ENCODE peak calls at places on chromosomes 7 and 10, in five cellular contexts. V is IMR-90, C is stomach, I is left ventricle myocardium inferior, Y is progenitor cell of endocrine pancreas. L is an unnamed sample.

GRCh38 chr7:7529328-7529727 is 6.3 kb downstream of the COL28A1 start:
- DNase-seq in V (no peak), C (no peak), I (no peak), Y (no peak), L (no peak)

GRCh38 chr10:3538850-3539531 is 246.0 kb downstream of the KLF6 start:
- DNase-seq in V (peak; percentile 97), C (peak; percentile 34), I (no peak), Y (no peak), L (no peak)

GRCh38 chr7:83105948-83106347 is 56.7 kb downstream of the PCLO start:
- DNase-seq in V (no peak), C (no peak), I (no peak), Y (no peak), L (no peak)

GRCh38 chr10:52965938-52966401 is 193.4 kb upstream of the MBL2 start:
- DNase-seq in V (no peak), C (no peak), I (no peak), Y (no peak), L (no peak)

GRCh38 chr7:86947956-86948355 is 111.5 kb downstream of the ELAPOR2 start:
- DNase-seq in V (no peak), C (no peak), I (no peak), Y (no peak), L (no peak)

GRCh38 chr10:80465839-80466590 is 11.9 kb downstream of the TSPAN14 start:
- DNase-seq in V (no peak), C (no peak), I (no peak), Y (no peak), L (no peak)

GRCh38 chr10:29966269-29966668 is 93.1 kb downstream of the JCAD start:
- DNase-seq in V (no peak), C (no peak), I (no peak), Y (no peak), L (no peak)

GRCh38 chr7:134645478-134645877 is 1.2 kb upstream of the BPGM start:
- DNase-seq in V (no peak), C (no peak), I (no peak), Y (no peak), L (no peak)

GRCh38 chr10:43778571-43778970 is 129.9 kb upstream of the ZNF32 start:
- DNase-seq in V (no peak), C (no peak), I (no peak), Y (no peak), L (no peak)

GRCh38 chr10:104347295-104348045 is 6.2 kb upstream of the CFAP58 start:
- DNase-seq in V (no peak), C (no peak), I (no peak), Y (no peak), L (no peak)

GRCh38 chr10:44056947-44057811 is 327.7 kb downstream of the CXCL12 start:
- DNase-seq in V (no peak), C (no peak), I (no peak), Y (no peak), L (no peak)

GRCh38 chr10:4383683-4384082 is 442.3 kb upstream of the AKR1E2 start:
- DNase-seq in V (peak; percentile 16), C (no peak), I (no peak), Y (no peak), L (no peak)

GRCh38 chr7:155510975-155511595 is 35.3 kb downstream of the CNPY1 start:
- DNase-seq in V (no peak), C (no peak), I (no peak), Y (no peak), L (no peak)

GRCh38 chr10:97427571-97428179 is 1.7 kb downstream of the PGAM1 start:
- DNase-seq in V (peak; percentile 36), C (peak; percentile 67), I (no peak), Y (no peak), L (no peak)

GRCh38 chr10:56623064-56623463 is 262.0 kb upstream of the ZWINT start:
- DNase-seq in V (no peak), C (no peak), I (no peak), Y (no peak), L (no peak)

GRCh38 chr7:138886501-138886917 is 88.5 kb upstream of the ATP6V0A4 start:
- DNase-seq in V (peak; percentile 73), C (no peak), I (no peak), Y (no peak), L (peak; percentile 67)

GRCh38 chr7:131654668-131655326 is 98.4 kb upstream of the PODXL start:
- DNase-seq in V (peak; percentile 72), C (peak; percentile 88), I (peak; percentile 87), Y (peak; percentile 80), L (no peak)

GRCh38 chr7:94301024-94301588 is 93.6 kb upstream of the COL1A2 start:
- DNase-seq in V (peak; percentile 98), C (peak; percentile 31), I (peak; percentile 73), Y (peak; percentile 18), L (peak; percentile 90)

GRCh38 chr10:117212176-117212575 is 14.9 kb downstream of the KCNK18 start:
- DNase-seq in V (no peak), C (no peak), I (no peak), Y (no peak), L (no peak)

GRCh38 chr10:44853148-44853734 is 57.9 kb upstream of the TMEM72 start:
- DNase-seq in V (peak; percentile 47), C (no peak), I (no peak), Y (no peak), L (no peak)

GRCh38 chr7:25069900-25070443 is 55.1 kb downstream of the CYCS start:
- DNase-seq in V (peak; percentile 88), C (peak; percentile 45), I (peak; percentile 19), Y (peak; percentile 32), L (peak; percentile 66)

GRCh38 chr10:5975641-5976473 is 1.5 kb downstream of the IL15RA start:
- DNase-seq in V (peak; percentile 38), C (peak; percentile 49), I (peak; percentile 34), Y (no peak), L (no peak)

GRCh38 chr10:70866424-70866823 is 21.9 kb downstream of the PCBD1 start:
- DNase-seq in V (no peak), C (no peak), I (no peak), Y (no peak), L (no peak)

GRCh38 chr10:34171957-34172527 is 643.1 kb downstream of the PARD3 start:
- DNase-seq in V (peak; percentile 47), C (no peak), I (no peak), Y (no peak), L (peak; percentile 70)

GRCh38 chr10:100998183-100998990 is 1.2 kb upstream of the LZTS2 start:
- DNase-seq in V (peak; percentile 81), C (peak; percentile 84), I (peak; percentile 84), Y (no peak), L (no peak)

GRCh38 chr10:24465124-24465874 is 256.4 kb downstream of the KIAA1217 start:
- DNase-seq in V (peak; percentile 91), C (peak; percentile 57), I (no peak), Y (no peak), L (peak; percentile 81)

GRCh38 chr7:131538791-131539179 is 17.6 kb downstream of the PODXL start:
- DNase-seq in V (no peak), C (no peak), I (peak; percentile 67), Y (no peak), L (no peak)

GRCh38 chr10:10677479-10677878 is 340.2 kb upstream of the CELF2 start:
- DNase-seq in V (peak; percentile 80), C (peak; percentile 30), I (peak; percentile 44), Y (peak; percentile 14), L (peak; percentile 5)

GRCh38 chr7:54802841-54803240 is 43.8 kb upstream of the SEC61G start:
- DNase-seq in V (peak; percentile 63), C (no peak), I (no peak), Y (no peak), L (no peak)

GRCh38 chr7:36939816-36940215 is 215.5 kb upstream of the AOAH start:
- DNase-seq in V (no peak), C (no peak), I (no peak), Y (no peak), L (no peak)

GRCh38 chr7:1853619-1854520 is 183.8 kb downstream of the ELFN1 start:
- DNase-seq in V (no peak), C (no peak), I (peak; percentile 8), Y (peak; percentile 37), L (no peak)

GRCh38 chr10:7397049-7397448 is 13.8 kb downstream of the SFMBT2 start:
- DNase-seq in V (peak; percentile 16), C (no peak), I (no peak), Y (no peak), L (no peak)

GRCh38 chr7:93575555-93576397 is 1.3 kb upstream of the CALCR start:
- DNase-seq in V (no peak), C (no peak), I (no peak), Y (no peak), L (no peak)

GRCh38 chr7:78151229-78151628 is 352.7 kb downstream of the PHTF2 start:
- DNase-seq in V (peak; percentile 86), C (no peak), I (no peak), Y (no peak), L (no peak)

GRCh38 chr7:149126662-149127321 is 668 bp upstream of the ZNF425 start:
- DNase-seq in V (peak; percentile 7), C (peak; percentile 46), I (peak; percentile 50), Y (peak; percentile 28), L (no peak)

GRCh38 chr7:7881581-7881980 is 87.0 kb upstream of the GLCCI1 start:
- DNase-seq in V (no peak), C (no peak), I (no peak), Y (no peak), L (no peak)

GRCh38 chr10:123042708-123043408 is 34.1 kb downstream of the ACADSB start:
- DNase-seq in V (no peak), C (no peak), I (no peak), Y (no peak), L (no peak)
- TF ChIP-seq CTCF in V (no peak), C (no peak), I (no peak), Y (no peak), L (no peak)

GRCh38 chr10:110496553-110497437 is 912 bp upstream of the DUSP5 start:
- DNase-seq in V (no peak), C (no peak), I (no peak), Y (no peak), L (no peak)

GRCh38 chr10:110499796-110500514 is 2.2 kb downstream of the DUSP5 start:
- DNase-seq in V (peak; percentile 58), C (no peak), I (no peak), Y (no peak), L (no peak)

GRCh38 chr10:110497438-110498086 is at the start of gene DUSP5:
- DNase-seq in V (peak; percentile 92), C (peak; percentile 95), I (peak; percentile 94), Y (peak; percentile 92), L (peak; percentile 74)

GRCh38 chr10:110498982-110499795 is 1.5 kb downstream of the DUSP5 start:
- DNase-seq in V (peak; percentile 74), C (peak; percentile 46), I (no peak), Y (no peak), L (no peak)

GRCh38 chr10:110498087-110498981 is 627 bp downstream of the DUSP5 start:
- DNase-seq in V (peak; percentile 48), C (peak; percentile 51), I (peak; percentile 63), Y (peak; percentile 26), L (no peak)
- TF ChIP-seq CTCF in V (no peak), C (no peak), I (no peak), Y (no peak), L (no peak)

GRCh38 chr10:26555719-26556368 is 117.7 kb downstream of the APBB1IP start:
- DNase-seq in V (no peak), C (peak; percentile 69), I (peak; percentile 30), Y (no peak), L (no peak)

GRCh38 chr10:26554246-26554645 is 116.1 kb downstream of the APBB1IP start:
- DNase-seq in V (no peak), C (no peak), I (no peak), Y (no peak), L (no peak)

GRCh38 chr10:26550774-26551526 is 112.8 kb downstream of the APBB1IP start:
- DNase-seq in V (no peak), C (no peak), I (no peak), Y (no peak), L (no peak)
- TF ChIP-seq CTCF in V (no peak), C (no peak), I (no peak), Y (no peak), L (no peak)

GRCh38 chr7:85750454-85750949 is 563.6 kb upstream of the SEMA3D start:
- DNase-seq in V (peak; percentile 37), C (no peak), I (no peak), Y (no peak), L (peak; percentile 39)
- TF ChIP-seq CTCF in V (peak; percentile 80), C (peak; percentile 20), I (peak; percentile 50), Y (peak; percentile 51), L (peak; percentile 77)